ENCODE peak calls at places on chromosomes 7 and 10, in five cellular contexts. O, U, Q, T and S are unnamed samples.

GRCh38 chr10:46523881-46524470 is 32.5 kb downstream of the GPRIN2 start:
- DNase-seq in O (peak), U (peak), Q (no peak), T (no peak), S (no peak)

GRCh38 chr7:79529214-79529895 is 75.9 kb upstream of the MAGI2 start:
- DNase-seq in O (no peak), U (no peak), Q (no peak), T (no peak), S (no peak)

GRCh38 chr7:16098585-16099179 is 322.7 kb downstream of the CRPPA start:
- DNase-seq in O (peak), U (no peak), Q (no peak), T (no peak), S (no peak)

GRCh38 chr10:3563298-3563697 is 221.7 kb downstream of the KLF6 start:
- DNase-seq in O (peak), U (no peak), Q (no peak), T (no peak), S (peak)

GRCh38 chr10:76984559-76985443 is 652.8 kb downstream of the KCNMA1 start:
- DNase-seq in O (peak), U (peak), Q (peak), T (peak), S (peak)

GRCh38 chr10:93152136-93152535 is 78.4 kb downstream of the CYP26A1 start:
- DNase-seq in O (no peak), U (no peak), Q (no peak), T (no peak), S (no peak)

GRCh38 chr10:79260803-79261740 is 86.2 kb upstream of the PPIF start:
- DNase-seq in O (no peak), U (no peak), Q (no peak), T (no peak), S (no peak)

GRCh38 chr7:91135703-91136102 is 128.5 kb upstream of the FZD1 start:
- DNase-seq in O (no peak), U (no peak), Q (no peak), T (no peak), S (no peak)

GRCh38 chr10:115956225-115957009 is 316.6 kb downstream of the GFRA1 start:
- DNase-seq in O (no peak), U (no peak), Q (no peak), T (no peak), S (no peak)

GRCh38 chr7:43377196-43377935 is 205.5 kb upstream of the STK17A start:
- DNase-seq in O (no peak), U (no peak), Q (no peak), T (no peak), S (no peak)

GRCh38 chr7:157506268-157506667 is 169.5 kb downstream of the DNAJB6 start:
- DNase-seq in O (no peak), U (no peak), Q (no peak), T (no peak), S (peak)

GRCh38 chr10:24418532-24418931 is 209.6 kb downstream of the KIAA1217 start:
- DNase-seq in O (no peak), U (no peak), Q (no peak), T (no peak), S (no peak)

GRCh38 chr7:128844777-128845311 is 14.6 kb downstream of the FLNC start:
- DNase-seq in O (no peak), U (no peak), Q (no peak), T (no peak), S (no peak)

GRCh38 chr7:15747187-15748111 is 61.0 kb upstream of the MEOX2 start:
- DNase-seq in O (no peak), U (no peak), Q (no peak), T (no peak), S (no peak)

GRCh38 chr7:10888861-10889260 is 84.8 kb upstream of the PHF14 start:
- DNase-seq in O (peak), U (peak), Q (peak), T (no peak), S (peak)

GRCh38 chr7:14201353-14201752 is 211.9 kb upstream of the ETV1 start:
- DNase-seq in O (no peak), U (no peak), Q (no peak), T (no peak), S (no peak)

GRCh38 chr7:159229683-159230475 is 85.2 kb upstream of the VIPR2 start:
- DNase-seq in O (no peak), U (no peak), Q (no peak), T (no peak), S (no peak)

GRCh38 chr7:2837476-2837875 is 6.6 kb downstream of the GNA12 start:
- DNase-seq in O (no peak), U (no peak), Q (no peak), T (no peak), S (no peak)

GRCh38 chr7:105985250-105985649 is 22.2 kb downstream of the CDHR3 start:
- DNase-seq in O (no peak), U (no peak), Q (no peak), T (no peak), S (no peak)

GRCh38 chr7:106870983-106871410 is 5.9 kb downstream of the PIK3CG start:
- DNase-seq in O (no peak), U (no peak), Q (peak), T (no peak), S (no peak)

GRCh38 chr10:77413231-77413630 is 224.4 kb downstream of the KCNMA1 start:
- DNase-seq in O (no peak), U (no peak), Q (no peak), T (no peak), S (no peak)

GRCh38 chr10:80144302-80145131 is 12.0 kb downstream of the PLAC9 start:
- DNase-seq in O (peak), U (peak), Q (peak), T (no peak), S (peak)

GRCh38 chr10:72074413-72075183 is 13.8 kb downstream of the SPOCK2 start:
- DNase-seq in O (no peak), U (peak), Q (no peak), T (no peak), S (no peak)

GRCh38 chr10:4719040-4719439 is 107.0 kb upstream of the AKR1E2 start:
- DNase-seq in O (no peak), U (no peak), Q (no peak), T (no peak), S (no peak)